ENCODE peak calls at places on chromosomes 12 and 14, in six cellular contexts. One of them, this sample, is unnamed. For H3K27me3, the result is how much of the 10 kb centered on the place peaks cover.

GRCh38 chr12:26524862-26525465 is 308.0 kb downstream of the ITPR2 start:
- DNase-seq in SK-N-SH: no peak
- DNase-seq in H1: no peak
- DNase-seq in GM12878: no peak
- DNase-seq in K562: peak
- DNase-seq in HepG2: no peak
- DNase-seq in this sample: peak

GRCh38 chr12:121295123-121295745 is 1.3 kb downstream of the CAMKK2 start:
- DNase-seq in GM12878: no peak
- DNase-seq in HepG2: peak
- DNase-seq in SK-N-SH: peak
- DNase-seq in H1: no peak
- DNase-seq in K562: no peak
- DNase-seq in this sample: peak

GRCh38 chr14:101150010-101150409 is 246.5 kb upstream of the RTL1 start:
- DNase-seq in GM12878: no peak
- DNase-seq in K562: no peak
- DNase-seq in H1: no peak
- DNase-seq in HepG2: no peak
- DNase-seq in SK-N-SH: no peak
- DNase-seq in this sample: no peak

GRCh38 chr14:96059519-96060135 is 20.5 kb downstream of the C14orf132 start:
- DNase-seq in H1: no peak
- DNase-seq in K562: no peak
- DNase-seq in HepG2: no peak
- DNase-seq in GM12878: no peak
- DNase-seq in SK-N-SH: no peak
- DNase-seq in this sample: no peak

GRCh38 chr14:100071545-100071944 is 6.3 kb downstream of the EVL start:
- DNase-seq in GM12878: no peak
- DNase-seq in K562: no peak
- DNase-seq in HepG2: no peak
- DNase-seq in H1: no peak
- DNase-seq in SK-N-SH: no peak
- DNase-seq in this sample: no peak

GRCh38 chr14:93234798-93235197 is 27.7 kb downstream of the UBR7 start:
- DNase-seq in HepG2: no peak
- DNase-seq in SK-N-SH: no peak
- DNase-seq in H1: no peak
- DNase-seq in GM12878: no peak
- DNase-seq in K562: no peak
- DNase-seq in this sample: no peak

GRCh38 chr12:33116284-33116683 is 219.7 kb upstream of the PKP2 start:
- DNase-seq in SK-N-SH: no peak
- DNase-seq in GM12878: no peak
- DNase-seq in K562: no peak
- DNase-seq in HepG2: no peak
- DNase-seq in H1: no peak
- DNase-seq in this sample: no peak

GRCh38 chr12:55720894-55721444 is 776 bp downstream of the RDH5 start:
- DNase-seq in GM12878: no peak
- DNase-seq in K562: no peak
- DNase-seq in H1: no peak
- DNase-seq in SK-N-SH: peak
- DNase-seq in HepG2: peak
- DNase-seq in this sample: peak

GRCh38 chr14:24574206-24574774 is 1.8 kb downstream of the CTSG start:
- DNase-seq in K562: no peak
- DNase-seq in H1: no peak
- DNase-seq in HepG2: no peak
- DNase-seq in SK-N-SH: no peak
- DNase-seq in GM12878: no peak
- DNase-seq in this sample: no peak

GRCh38 chr12:127191124-127191523 is 1075.8 kb upstream of the TMEM132C start:
- DNase-seq in GM12878: no peak
- DNase-seq in K562: no peak
- DNase-seq in H1: no peak
- DNase-seq in SK-N-SH: no peak
- DNase-seq in HepG2: no peak
- DNase-seq in this sample: no peak

GRCh38 chr14:98704441-98704840 is 567.6 kb downstream of the BCL11B start:
- DNase-seq in SK-N-SH: no peak
- DNase-seq in GM12878: no peak
- DNase-seq in HepG2: no peak
- DNase-seq in H1: no peak
- DNase-seq in K562: no peak
- DNase-seq in this sample: no peak

GRCh38 chr12:105331805-105332251 is 1.3 kb downstream of the C12orf75 start:
- DNase-seq in SK-N-SH: peak
- DNase-seq in H1: peak
- DNase-seq in GM12878: no peak
- DNase-seq in HepG2: peak
- DNase-seq in K562: no peak
- DNase-seq in this sample: no peak

GRCh38 chr14:103597623-103598372 is 31.2 kb upstream of the KLC1 start:
- DNase-seq in K562: peak
- DNase-seq in GM12878: no peak
- DNase-seq in H1: no peak
- DNase-seq in SK-N-SH: no peak
- DNase-seq in HepG2: no peak
- DNase-seq in this sample: no peak

GRCh38 chr12:30640392-30640791 is 55.3 kb downstream of the IPO8 start:
- DNase-seq in HepG2: no peak
- DNase-seq in K562: no peak
- DNase-seq in GM12878: no peak
- DNase-seq in H1: no peak
- DNase-seq in SK-N-SH: no peak
- DNase-seq in this sample: no peak

GRCh38 chr14:90159147-90159546 is 97.2 kb upstream of the PSMC1 start:
- DNase-seq in HepG2: no peak
- DNase-seq in SK-N-SH: peak
- DNase-seq in GM12878: no peak
- DNase-seq in H1: no peak
- DNase-seq in K562: no peak
- DNase-seq in this sample: no peak

GRCh38 chr12:57619434-57620244 is 8.4 kb downstream of the ARHGEF25 start:
- DNase-seq in H1: no peak
- DNase-seq in SK-N-SH: no peak
- DNase-seq in HepG2: no peak
- DNase-seq in K562: no peak
- DNase-seq in GM12878: no peak
- DNase-seq in this sample: no peak

GRCh38 chr12:106304797-106305196 is 2.3 kb downstream of the TCP11L2 start:
- DNase-seq in H1: no peak
- DNase-seq in K562: no peak
- DNase-seq in HepG2: no peak
- DNase-seq in GM12878: no peak
- DNase-seq in SK-N-SH: no peak
- DNase-seq in this sample: no peak

GRCh38 chr12:126064028-126064427 is 998.8 kb downstream of the AACS start:
- DNase-seq in HepG2: no peak
- DNase-seq in K562: no peak
- DNase-seq in GM12878: no peak
- DNase-seq in H1: no peak
- DNase-seq in SK-N-SH: no peak
- DNase-seq in this sample: no peak

GRCh38 chr12:126067930-126068329 is 1002.7 kb downstream of the AACS start:
- DNase-seq in SK-N-SH: no peak
- DNase-seq in GM12878: no peak
- DNase-seq in K562: no peak
- DNase-seq in H1: no peak
- DNase-seq in HepG2: no peak
- DNase-seq in this sample: no peak

DNA sequence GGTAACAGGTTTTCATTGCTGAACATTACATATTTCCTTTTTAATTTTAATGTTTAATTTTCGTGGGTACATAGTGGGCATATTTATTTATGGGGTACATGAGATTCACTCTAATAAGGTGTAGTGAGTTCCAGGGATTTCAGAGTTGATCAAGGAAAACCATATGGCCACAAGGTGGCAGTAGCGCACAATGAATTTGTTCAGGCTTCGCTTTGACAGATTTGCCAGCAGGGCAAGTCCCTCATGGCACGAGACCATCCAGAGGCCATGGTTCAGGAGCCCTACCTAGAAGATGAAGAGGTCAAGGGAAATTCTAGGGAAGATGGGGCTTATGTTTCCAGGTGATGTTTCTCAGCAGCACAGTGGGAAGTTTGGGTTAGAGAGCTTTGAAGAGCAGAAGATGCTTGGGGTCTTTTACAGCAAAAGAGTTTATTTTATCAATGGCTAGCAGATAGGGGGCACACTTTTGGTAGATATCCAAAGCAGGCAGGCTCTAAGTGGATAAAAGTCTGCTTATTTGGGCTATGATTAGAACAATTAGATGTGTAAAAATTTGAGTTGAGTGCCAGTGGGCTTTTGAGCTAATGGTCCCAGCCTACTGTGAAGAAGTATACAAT is 1004.4 kb downstream of the AACS start:
- DNase-seq in K562: peak
- DNase-seq in H1: peak
- DNase-seq in GM12878: no peak
- DNase-seq in HepG2: peak
- DNase-seq in SK-N-SH: peak
- DNase-seq in this sample: peak
- TF ChIP-seq CTCF in K562: peak
- TF ChIP-seq CTCF in H1: peak
- TF ChIP-seq CTCF in GM12878: peak
- TF ChIP-seq CTCF in HepG2: peak
- TF ChIP-seq CTCF in SK-N-SH: peak
- TF ChIP-seq CTCF in this sample: peak

DNA sequence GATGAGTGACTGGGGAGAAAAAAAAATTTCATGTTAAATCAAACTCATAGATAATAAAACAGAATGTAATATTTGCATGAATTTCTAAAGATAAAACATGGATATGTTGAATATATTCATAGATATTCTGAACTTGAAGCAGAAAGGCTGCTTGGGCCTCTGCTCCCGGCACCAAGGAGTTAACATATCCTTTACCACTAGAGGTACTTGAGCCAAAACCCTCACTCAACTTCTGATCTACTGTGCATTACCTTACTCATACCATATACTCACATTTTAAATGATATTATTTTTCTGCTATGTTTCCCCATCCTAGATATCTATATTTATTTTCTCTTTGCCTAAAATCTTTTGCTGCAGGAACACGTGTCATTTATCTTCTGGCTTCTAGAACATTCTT is 14.9 kb downstream of the AREL1 start:
- DNase-seq in K562: no peak
- DNase-seq in GM12878: no peak
- DNase-seq in SK-N-SH: no peak
- DNase-seq in H1: no peak
- DNase-seq in HepG2: no peak
- DNase-seq in this sample: no peak
- TF ChIP-seq GABPA in K562: no peak
- TF ChIP-seq GABPA in GM12878: no peak
- TF ChIP-seq GABPA in SK-N-SH: no peak
- TF ChIP-seq GABPA in H1: no peak
- TF ChIP-seq GABPA in HepG2: no peak
- TF ChIP-seq GABPA in this sample: no peak

DNA sequence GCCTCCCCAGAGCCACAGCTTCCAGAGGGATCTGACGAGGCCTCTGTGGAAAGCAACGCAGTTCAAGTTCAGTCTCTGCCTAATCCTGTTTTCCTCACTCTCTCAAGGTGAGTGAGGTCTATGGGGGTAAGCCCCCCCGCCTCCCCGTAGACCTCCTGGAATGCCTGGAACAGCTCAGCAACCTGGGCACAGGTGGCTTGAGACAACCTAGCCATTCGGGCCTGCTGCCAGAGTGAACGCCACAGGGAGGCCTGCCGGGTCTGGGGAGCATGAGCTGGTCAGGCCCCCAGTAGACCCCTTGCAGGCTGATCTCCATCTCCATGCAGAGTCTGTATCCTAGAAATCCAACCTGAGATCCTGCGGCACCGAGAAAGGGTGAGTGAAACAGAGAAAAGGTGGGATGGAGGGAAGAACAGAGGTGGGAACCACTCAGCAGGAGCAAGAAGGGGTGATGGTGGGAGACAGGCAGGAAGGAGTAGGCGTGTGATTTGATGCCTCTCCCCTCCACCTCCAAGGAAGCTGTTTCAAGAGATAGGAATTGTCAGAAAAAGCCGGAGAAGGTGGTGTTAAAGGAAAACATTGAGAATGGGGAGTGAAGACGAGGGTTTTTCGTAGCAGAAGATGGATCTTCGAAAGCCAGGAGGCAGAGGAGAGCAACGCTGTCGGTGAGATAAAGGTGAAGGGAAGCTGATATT is 123.1 kb upstream of the PRMT8 start:
- DNase-seq in SK-N-SH: no peak
- DNase-seq in HepG2: no peak
- DNase-seq in GM12878: no peak
- DNase-seq in H1: no peak
- DNase-seq in K562: no peak
- DNase-seq in this sample: no peak
- H3K27me3 ChIP-seq in SK-N-SH: under half
- H3K27me3 ChIP-seq in HepG2: under half
- H3K27me3 ChIP-seq in GM12878: under half
- H3K27me3 ChIP-seq in H1: under half
- H3K27me3 ChIP-seq in K562: under half
- H3K27me3 ChIP-seq in this sample: under half

GRCh38 chr12:1662761-1663439 is 28.0 kb upstream of the ADIPOR2 start:
- DNase-seq in SK-N-SH: peak
- DNase-seq in K562: peak
- DNase-seq in GM12878: no peak
- DNase-seq in HepG2: no peak
- DNase-seq in H1: peak
- DNase-seq in this sample: no peak
- TF ChIP-seq CTCF in SK-N-SH: no peak
- TF ChIP-seq CTCF in K562: peak
- TF ChIP-seq CTCF in GM12878: no peak
- TF ChIP-seq CTCF in HepG2: no peak
- TF ChIP-seq CTCF in H1: peak
- TF ChIP-seq CTCF in this sample: no peak

GRCh38 chr12:123034865-123035264 is 54.4 kb downstream of the ARL6IP4 start:
- DNase-seq in H1: no peak
- DNase-seq in GM12878: no peak
- DNase-seq in HepG2: no peak
- DNase-seq in K562: no peak
- DNase-seq in SK-N-SH: no peak
- DNase-seq in this sample: no peak
- TF ChIP-seq GABPA in H1: no peak
- TF ChIP-seq GABPA in GM12878: no peak
- TF ChIP-seq GABPA in HepG2: no peak
- TF ChIP-seq GABPA in K562: no peak
- TF ChIP-seq GABPA in SK-N-SH: no peak
- TF ChIP-seq GABPA in this sample: no peak

GRCh38 chr12:49342914-49343731 is 3.6 kb upstream of the DNAJC22 start:
- DNase-seq in K562: no peak
- DNase-seq in HepG2: no peak
- DNase-seq in SK-N-SH: no peak
- DNase-seq in H1: no peak
- DNase-seq in GM12878: no peak
- DNase-seq in this sample: no peak
- H3K27me3 ChIP-seq in K562: under half
- H3K27me3 ChIP-seq in HepG2: under half
- H3K27me3 ChIP-seq in SK-N-SH: under half
- H3K27me3 ChIP-seq in H1: half or more
- H3K27me3 ChIP-seq in GM12878: under half
- H3K27me3 ChIP-seq in this sample: half or more

DNA sequence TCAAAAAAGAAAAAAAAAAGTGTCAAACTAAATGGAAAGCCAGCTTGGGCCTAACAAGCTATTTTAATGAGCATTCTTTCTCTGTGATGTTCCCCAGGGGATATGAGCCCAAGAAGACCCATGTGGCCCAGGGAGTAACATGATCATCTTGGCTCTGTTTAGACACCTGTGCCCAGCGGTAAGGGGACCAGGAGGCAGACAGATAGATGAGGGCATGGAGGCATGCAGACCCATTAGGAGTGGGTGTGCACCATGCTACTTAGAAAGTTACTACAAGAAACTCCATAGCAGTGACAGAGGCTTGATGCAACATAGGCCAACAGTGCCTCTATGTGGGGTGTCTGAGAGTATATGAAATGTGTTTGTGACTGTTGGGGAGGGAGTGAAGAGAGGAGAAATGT is 3.1 kb upstream of the CREBL2 start:
- DNase-seq in SK-N-SH: no peak
- DNase-seq in K562: no peak
- DNase-seq in GM12878: peak
- DNase-seq in HepG2: peak
- DNase-seq in H1: no peak
- DNase-seq in this sample: peak
- TF ChIP-seq CTCF in SK-N-SH: no peak
- TF ChIP-seq CTCF in K562: peak
- TF ChIP-seq CTCF in GM12878: peak
- TF ChIP-seq CTCF in HepG2: peak
- TF ChIP-seq CTCF in H1: no peak
- TF ChIP-seq CTCF in this sample: no peak